ENCODE peak calls at places on chromosomes 12 and 14, in seven cellular contexts. One of them, this sample, is unnamed.
A peak's percentile ranks its signal among the peaks of the same experiment; 100 is the strongest.

GRCh38 chr12:16030729-16031128 is 119.6 kb downstream of the DERA start:
- DNase-seq in stimulated activated CD8-positive, alpha-beta memory T cell treated with anti-CD3 and anti-CD28 coated beads, Interleukin-4, amount 100 ng/mL, for 24 hours: no peak
- DNase-seq in KG1: no peak
- DNase-seq in IMR-90: peak; percentile 6
- DNase-seq in NAMALWA: no peak
- DNase-seq in naive thymus-derived CD8-positive, alpha-beta T cell: no peak
- DNase-seq in A549: no peak
- DNase-seq in this sample: no peak

GRCh38 chr12:92362785-92363184 is 217.1 kb upstream of the BTG1 start:
- DNase-seq in stimulated activated CD8-positive, alpha-beta memory T cell treated with anti-CD3 and anti-CD28 coated beads, Interleukin-4, amount 100 ng/mL, for 24 hours: no peak
- DNase-seq in KG1: no peak
- DNase-seq in IMR-90: no peak
- DNase-seq in NAMALWA: peak; percentile 53
- DNase-seq in naive thymus-derived CD8-positive, alpha-beta T cell: no peak
- DNase-seq in A549: no peak
- DNase-seq in this sample: no peak

GRCh38 chr12:110330544-110330943 is 49.5 kb downstream of the ATP2A2 start:
- DNase-seq in stimulated activated CD8-positive, alpha-beta memory T cell treated with anti-CD3 and anti-CD28 coated beads, Interleukin-4, amount 100 ng/mL, for 24 hours: no peak
- DNase-seq in KG1: no peak
- DNase-seq in IMR-90: peak; percentile 48
- DNase-seq in NAMALWA: no peak
- DNase-seq in naive thymus-derived CD8-positive, alpha-beta T cell: no peak
- DNase-seq in A549: no peak
- DNase-seq in this sample: peak; percentile 51

GRCh38 chr12:26857465-26858176 is 24.6 kb upstream of the ITPR2 start:
- DNase-seq in stimulated activated CD8-positive, alpha-beta memory T cell treated with anti-CD3 and anti-CD28 coated beads, Interleukin-4, amount 100 ng/mL, for 24 hours: no peak
- DNase-seq in KG1: no peak
- DNase-seq in IMR-90: no peak
- DNase-seq in NAMALWA: no peak
- DNase-seq in naive thymus-derived CD8-positive, alpha-beta T cell: no peak
- DNase-seq in A549: no peak
- DNase-seq in this sample: peak; percentile 44

GRCh38 chr14:105581551-105582341 is 55.4 kb downstream of the TMEM121 start:
- DNase-seq in stimulated activated CD8-positive, alpha-beta memory T cell treated with anti-CD3 and anti-CD28 coated beads, Interleukin-4, amount 100 ng/mL, for 24 hours: no peak
- DNase-seq in KG1: no peak
- DNase-seq in IMR-90: no peak
- DNase-seq in NAMALWA: peak; percentile 82
- DNase-seq in naive thymus-derived CD8-positive, alpha-beta T cell: no peak
- DNase-seq in A549: no peak
- DNase-seq in this sample: no peak

GRCh38 chr12:6231359-6232268 is 31.4 kb downstream of the CD9 start:
- DNase-seq in stimulated activated CD8-positive, alpha-beta memory T cell treated with anti-CD3 and anti-CD28 coated beads, Interleukin-4, amount 100 ng/mL, for 24 hours: no peak
- DNase-seq in KG1: no peak
- DNase-seq in IMR-90: no peak
- DNase-seq in NAMALWA: no peak
- DNase-seq in naive thymus-derived CD8-positive, alpha-beta T cell: no peak
- DNase-seq in A549: no peak
- DNase-seq in this sample: peak; percentile 27

GRCh38 chr12:50024804-50025186 is 499 bp downstream of the RACGAP1 start:
- DNase-seq in stimulated activated CD8-positive, alpha-beta memory T cell treated with anti-CD3 and anti-CD28 coated beads, Interleukin-4, amount 100 ng/mL, for 24 hours: no peak
- DNase-seq in KG1: no peak
- DNase-seq in IMR-90: no peak
- DNase-seq in NAMALWA: peak; percentile 55
- DNase-seq in naive thymus-derived CD8-positive, alpha-beta T cell: no peak
- DNase-seq in A549: peak; percentile 31
- DNase-seq in this sample: peak; percentile 21

GRCh38 chr14:24132061-24132685 is 1.7 kb downstream of the FITM1 start:
- DNase-seq in stimulated activated CD8-positive, alpha-beta memory T cell treated with anti-CD3 and anti-CD28 coated beads, Interleukin-4, amount 100 ng/mL, for 24 hours: no peak
- DNase-seq in KG1: no peak
- DNase-seq in IMR-90: no peak
- DNase-seq in NAMALWA: no peak
- DNase-seq in naive thymus-derived CD8-positive, alpha-beta T cell: peak; percentile 32
- DNase-seq in A549: no peak
- DNase-seq in this sample: no peak

GRCh38 chr12:109807954-109808353 is 25.2 kb downstream of the TRPV4 start:
- DNase-seq in stimulated activated CD8-positive, alpha-beta memory T cell treated with anti-CD3 and anti-CD28 coated beads, Interleukin-4, amount 100 ng/mL, for 24 hours: no peak
- DNase-seq in KG1: no peak
- DNase-seq in IMR-90: no peak
- DNase-seq in NAMALWA: no peak
- DNase-seq in naive thymus-derived CD8-positive, alpha-beta T cell: no peak
- DNase-seq in A549: no peak
- DNase-seq in this sample: no peak

GRCh38 chr12:32501835-32502333 is 102.5 kb downstream of the FGD4 start:
- DNase-seq in stimulated activated CD8-positive, alpha-beta memory T cell treated with anti-CD3 and anti-CD28 coated beads, Interleukin-4, amount 100 ng/mL, for 24 hours: no peak
- DNase-seq in KG1: no peak
- DNase-seq in IMR-90: peak; percentile 81
- DNase-seq in NAMALWA: no peak
- DNase-seq in naive thymus-derived CD8-positive, alpha-beta T cell: no peak
- DNase-seq in A549: no peak
- DNase-seq in this sample: peak; percentile 81

This sample was measured in cardiac fibroblast.